ENCODE peak calls at places on chromosomes 2 and 18, in seven cellular contexts. V is thoracic aorta, B is K562, A is cardiac muscle cell, H is OCI-LY7, K is SJSA1, L is HCT116. E is an unnamed sample.

GRCh38 chr2:69578201-69578555 is 65.4 kb downstream of the AAK1 start:
- DNase-seq in V (no peak), B (no peak), A (no peak), H (no peak), K (no peak), L (no peak), E (no peak)

GRCh38 chr2:177165103-177165583 is 47.5 kb upstream of the HNRNPA3 start:
- DNase-seq in V (no peak), B (peak; percentile 53), A (peak; percentile 71), H (peak; percentile 45), K (no peak), L (no peak), E (no peak)

GRCh38 chr2:101619191-101619591 is 78.3 kb upstream of the MAP4K4 start:
- DNase-seq in V (no peak), B (no peak), A (peak; percentile 51), H (no peak), K (no peak), L (no peak), E (no peak)

GRCh38 chr18:58196164-58196563 is 152.1 kb downstream of the NEDD4L start:
- DNase-seq in V (no peak), B (no peak), A (no peak), H (no peak), K (no peak), L (no peak), E (no peak)

GRCh38 chr2:203678971-203679370 is 27.5 kb upstream of the CD28 start:
- DNase-seq in V (no peak), B (no peak), A (no peak), H (no peak), K (no peak), L (no peak), E (no peak)

GRCh38 chr2:66587216-66587615 is 152.3 kb downstream of the MEIS1 start:
- DNase-seq in V (no peak), B (peak; percentile 40), A (peak; percentile 30), H (peak; percentile 1), K (no peak), L (no peak), E (peak; percentile 71)

GRCh38 chr18:12773369-12773768 is 70.5 kb downstream of the PSMG2 start:
- DNase-seq in V (no peak), B (no peak), A (no peak), H (no peak), K (no peak), L (no peak), E (no peak)

GRCh38 chr2:190497428-190497827 is 37.1 kb downstream of the NEMP2 start:
- DNase-seq in V (no peak), B (peak; percentile 8), A (no peak), H (no peak), K (no peak), L (no peak), E (no peak)

GRCh38 chr2:67574230-67574629 is 177.1 kb downstream of the ETAA1 start:
- DNase-seq in V (no peak), B (no peak), A (peak; percentile 75), H (no peak), K (no peak), L (no peak), E (no peak)

GRCh38 chr2:159168707-159169106 is 117.8 kb downstream of the WDSUB1 start:
- DNase-seq in V (no peak), B (no peak), A (peak; percentile 40), H (no peak), K (no peak), L (no peak), E (no peak)

GRCh38 chr2:219736196-219736595 is 108.8 kb downstream of the SLC4A3 start:
- DNase-seq in V (no peak), B (peak; percentile 43), A (peak; percentile 87), H (peak; percentile 37), K (no peak), L (peak; percentile 44), E (peak; percentile 50)

GRCh38 chr2:227163445-227163997 is 484 bp downstream of the COL4A4 start:
- DNase-seq in V (no peak), B (no peak), A (peak; percentile 30), H (peak; percentile 24), K (no peak), L (no peak), E (peak; percentile 22)

GRCh38 chr18:48534364-48534763 is 4.5 kb upstream of the CTIF start:
- DNase-seq in V (no peak), B (no peak), A (peak; percentile 59), H (no peak), K (peak; percentile 89), L (no peak), E (no peak)

GRCh38 chr2:156436477-156437085 is 402 bp downstream of the GPD2 start:
- DNase-seq in V (no peak), B (peak; percentile 63), A (peak; percentile 20), H (peak; percentile 42), K (no peak), L (no peak), E (peak; percentile 21)

GRCh38 chr18:78883501-78883900 is 96.1 kb upstream of the SALL3 start:
- DNase-seq in V (no peak), B (no peak), A (no peak), H (no peak), K (no peak), L (no peak), E (no peak)

GRCh38 chr2:109222825-109223471 is 93.9 kb downstream of the SH3RF3 start:
- DNase-seq in V (no peak), B (no peak), A (no peak), H (no peak), K (no peak), L (no peak), E (no peak)

GRCh38 chr18:79677840-79678239 is 1.8 kb upstream of the CTDP1 start:
- DNase-seq in V (no peak), B (peak; percentile 8), A (no peak), H (no peak), K (peak; percentile 6), L (no peak), E (no peak)

GRCh38 chr2:22901471-22901870 is 483.5 kb upstream of the KLHL29 start:
- DNase-seq in V (no peak), B (no peak), A (no peak), H (no peak), K (no peak), L (no peak), E (no peak)

GRCh38 chr18:59751186-59751585 is 54.0 kb upstream of the CCBE1 start:
- DNase-seq in V (no peak), B (no peak), A (no peak), H (no peak), K (no peak), L (no peak), E (no peak)

GRCh38 chr18:43642647-43643046 is 365.4 kb upstream of the SYT4 start:
- DNase-seq in V (no peak), B (no peak), A (no peak), H (no peak), K (no peak), L (no peak), E (no peak)

GRCh38 chr2:179842498-179843153 is 18.8 kb downstream of the ZNF385B start:
- DNase-seq in V (no peak), B (peak; percentile 59), A (peak; percentile 51), H (peak; percentile 77), K (no peak), L (no peak), E (peak; percentile 77)

GRCh38 chr2:228541794-228542193 is 360.3 kb upstream of the SPHKAP start:
- DNase-seq in V (no peak), B (no peak), A (no peak), H (no peak), K (no peak), L (no peak), E (no peak)

GRCh38 chr2:191974676-191975075 is 127.8 kb upstream of the CAVIN2 start:
- DNase-seq in V (no peak), B (no peak), A (no peak), H (no peak), K (no peak), L (no peak), E (no peak)

GRCh38 chr2:203584784-203585183 is 49.7 kb upstream of the RAPH1 start:
- DNase-seq in V (no peak), B (no peak), A (no peak), H (no peak), K (no peak), L (no peak), E (no peak)

GRCh38 chr18:60568211-60568610 is 195.6 kb upstream of the MC4R start:
- DNase-seq in V (no peak), B (no peak), A (no peak), H (no peak), K (no peak), L (no peak), E (no peak)

DNA sequence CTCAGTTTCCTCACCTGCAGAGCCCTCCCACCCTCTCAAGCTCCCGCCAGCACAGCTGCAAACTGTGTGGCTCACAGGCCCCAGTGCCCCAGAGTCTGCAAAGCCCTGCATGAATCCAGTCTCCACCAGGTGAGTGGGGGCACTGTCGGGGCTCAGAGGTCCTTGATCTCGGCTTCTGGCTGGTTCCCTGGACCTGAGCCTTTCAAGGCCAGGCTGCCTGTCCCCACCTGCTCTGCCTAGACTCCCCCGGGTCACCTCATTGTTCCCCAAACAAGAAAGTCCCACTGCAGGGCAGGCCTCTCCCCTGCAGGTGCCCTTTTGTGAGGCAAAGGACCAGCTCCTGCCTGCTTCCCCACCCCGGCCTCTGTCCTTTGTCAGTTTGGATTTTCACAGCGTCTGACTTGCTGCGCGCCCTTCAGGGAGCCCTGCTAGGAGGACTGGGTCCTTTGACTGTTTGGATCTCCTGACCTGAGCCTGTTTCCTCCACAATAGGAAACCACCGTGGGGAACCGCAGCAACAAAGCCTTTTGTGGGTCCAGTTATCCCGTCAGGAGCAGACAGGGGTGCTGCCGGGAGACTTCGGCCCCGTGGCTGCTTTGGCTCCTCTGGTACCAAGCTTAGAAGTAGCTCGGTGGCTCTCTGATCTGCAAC is 200.5 kb upstream of the HDAC4 start:
- DNase-seq in V (no peak), B (no peak), A (no peak), H (no peak), K (peak; percentile 32), L (no peak), E (no peak)
- H3K9me3 ChIP-seq in V (no peaks in the 10 kb centered on the region), B (no peaks in the 10 kb centered on the region), A (no peaks in the 10 kb centered on the region), H (no peaks in the 10 kb centered on the region), K (no peaks in the 10 kb centered on the region), L (no peaks in the 10 kb centered on the region), E (no peaks in the 10 kb centered on the region)

GRCh38 chr2:89780318-89780717 is 1088.8 kb downstream of the RPIA start:
- DNase-seq in V (no peak), B (no peak), A (no peak), H (no peak), K (no peak), L (no peak), E (no peak)
- H3K9me3 ChIP-seq in V (peaks cover 14% of the 10 kb centered on the region), B (peaks cover 4% of the 10 kb centered on the region), A (peaks cover 77% of the 10 kb centered on the region), H (peaks cover 99% of the 10 kb centered on the region), K (peaks cover 32% of the 10 kb centered on the region), L (peaks cover 70% of the 10 kb centered on the region), E (peaks cover 20% of the 10 kb centered on the region)

DNA sequence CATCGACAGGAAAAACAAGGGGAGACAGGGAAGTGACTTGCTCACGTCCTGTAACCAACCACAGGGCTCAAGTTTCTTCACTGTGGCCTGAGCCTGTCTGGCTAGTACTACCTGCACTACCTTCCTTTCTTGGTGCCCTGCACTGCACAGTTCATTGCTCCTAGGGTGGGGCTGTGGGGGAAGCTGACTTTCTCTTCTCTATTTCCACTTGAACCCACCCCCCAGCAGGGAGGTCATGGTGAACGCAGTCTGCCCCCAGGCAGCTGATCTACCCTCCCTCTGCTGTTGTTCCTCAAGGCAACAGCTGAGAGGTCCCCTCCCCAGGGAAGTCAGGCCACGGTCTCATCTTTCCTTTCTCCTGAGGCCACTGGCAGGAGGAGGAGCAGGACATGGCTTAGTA is 532.1 kb downstream of the SOX11 start:
- DNase-seq in V (no peak), B (no peak), A (no peak), H (peak; percentile 83), K (no peak), L (no peak), E (no peak)
- H3K9me3 ChIP-seq in V (no peaks in the 10 kb centered on the region), B (no peaks in the 10 kb centered on the region), A (no peaks in the 10 kb centered on the region), H (no peaks in the 10 kb centered on the region), K (no peaks in the 10 kb centered on the region), L (peaks cover 5% of the 10 kb centered on the region), E (no peaks in the 10 kb centered on the region)

GRCh38 chr18:56009451-56009850 is 421.5 kb upstream of the TCF4 start:
- DNase-seq in V (no peak), B (no peak), A (no peak), H (no peak), K (no peak), L (no peak), E (no peak)
- H3K9me3 ChIP-seq in V (no peaks in the 10 kb centered on the region), B (no peaks in the 10 kb centered on the region), A (no peaks in the 10 kb centered on the region), H (no peaks in the 10 kb centered on the region), K (no peaks in the 10 kb centered on the region), L (peaks cover 3% of the 10 kb centered on the region), E (peaks cover 2% of the 10 kb centered on the region)